ENCODE peak calls at places on chromosomes 13 and 19, in seven cellular contexts. H, Z, N, Y, K, J and D are unnamed samples.

GRCh38 chr19:958967-959685 is 25.0 kb upstream of the WDR18 start:
- DNase-seq in Y (no peak), H (no peak), K (peak; percentile 25), N (no peak), J (peak; percentile 16), Z (no peak), D (peak; percentile 41)

GRCh38 chr19:31271569-31271911 is 77.7 kb downstream of the TSHZ3 start:
- DNase-seq in J (no peak), H (no peak), N (no peak), Z (no peak), K (no peak), Y (no peak), D (no peak)

GRCh38 chr19:5090780-5091575 is 122.1 kb downstream of the KDM4B start:
- DNase-seq in Z (no peak), Y (no peak), N (no peak), K (no peak), H (no peak), J (no peak), D (no peak)

GRCh38 chr13:34591801-34592454 is 350.1 kb upstream of the NBEA start:
- DNase-seq in J (no peak), N (no peak), H (peak; percentile 5), K (no peak), Y (no peak), Z (peak; percentile 9), D (no peak)

GRCh38 chr13:37192986-37193385 is 87.5 kb upstream of the CSNK1A1L start:
- DNase-seq in N (no peak), Z (no peak), J (no peak), K (no peak), H (no peak), Y (no peak), D (no peak)

GRCh38 chr19:41951686-41952172 is 7.4 kb downstream of the RABAC1 start:
- DNase-seq in Z (peak; percentile 96), H (peak; percentile 71), J (peak; percentile 89), Y (peak; percentile 84), K (peak; percentile 90), N (peak; percentile 73), D (peak; percentile 59)

GRCh38 chr19:10454267-10454666 is 33.9 kb downstream of the PDE4A start:
- DNase-seq in N (no peak), Z (peak; percentile 96), Y (no peak), K (no peak), H (no peak), J (no peak), D (no peak)

GRCh38 chr19:18320865-18321728 is 1.8 kb downstream of the LSM4 start:
- DNase-seq in H (no peak), Z (no peak), Y (no peak), J (no peak), K (no peak), N (peak; percentile 65), D (no peak)

GRCh38 chr13:40355126-40355719 is 311.2 kb downstream of the FOXO1 start:
- DNase-seq in N (no peak), H (no peak), J (no peak), K (no peak), Z (no peak), Y (no peak), D (no peak)

GRCh38 chr19:38044267-38045111 is 137.5 kb downstream of the SIPA1L3 start:
- DNase-seq in Z (peak; percentile 65), K (no peak), H (no peak), J (no peak), N (no peak), Y (no peak), D (no peak)

GRCh38 chr19:46704379-46705076 is 12.4 kb downstream of the PRKD2 start:
- DNase-seq in Z (peak; percentile 93), N (peak; percentile 68), J (peak; percentile 89), Y (peak; percentile 89), H (peak; percentile 41), K (peak; percentile 91), D (no peak)

GRCh38 chr19:35468637-35469036 is 20.6 kb downstream of the FFAR2 start:
- DNase-seq in J (peak; percentile 71), H (no peak), Z (peak; percentile 79), N (peak; percentile 56), K (peak; percentile 30), Y (peak; percentile 33), D (peak; percentile 22)

GRCh38 chr13:94330552-94331071 is 148.9 kb downstream of the DCT start:
- DNase-seq in Z (no peak), N (no peak), J (no peak), Y (no peak), H (no peak), K (no peak), D (no peak)

GRCh38 chr13:64527561-64527960 is 2702.6 kb downstream of the PCDH9 start:
- DNase-seq in N (no peak), H (no peak), K (no peak), J (no peak), Y (no peak), Z (no peak), D (no peak)

GRCh38 chr19:9720541-9720940 is 45.6 kb upstream of the ZNF562 start:
- DNase-seq in Y (no peak), N (no peak), K (no peak), J (no peak), Z (no peak), H (no peak), D (no peak)

GRCh38 chr19:35294328-35294727 is 2.4 kb downstream of the MAG start:
- DNase-seq in Y (no peak), H (no peak), Z (no peak), K (no peak), J (no peak), N (no peak), D (no peak)

GRCh38 chr13:24251525-24251924 is 57.9 kb upstream of the C1QTNF9 start:
- DNase-seq in Z (no peak), H (no peak), N (no peak), J (peak; percentile 94), Y (peak; percentile 59), K (peak; percentile 53), D (no peak)

GRCh38 chr19:18119243-18120105 is 21.9 kb downstream of the MAST3 start:
- DNase-seq in N (no peak), Z (peak; percentile 55), H (no peak), J (peak; percentile 73), Y (peak; percentile 57), K (peak; percentile 36), D (no peak)

GRCh38 chr19:11096210-11096841 is 7.1 kb downstream of the LDLR start:
- DNase-seq in J (peak; percentile 36), K (no peak), Y (no peak), N (peak; percentile 61), H (no peak), Z (no peak), D (no peak)

GRCh38 chr19:10450853-10451609 is 30.7 kb downstream of the PDE4A start:
- DNase-seq in H (no peak), K (no peak), Z (peak; percentile 95), N (no peak), Y (no peak), J (no peak), D (no peak)

GRCh38 chr13:102729560-102730275 is 34.9 kb upstream of the METTL21C start:
- DNase-seq in J (no peak), Z (no peak), Y (no peak), N (no peak), H (no peak), K (no peak), D (no peak)

GRCh38 chr13:43878897-43879322 is 630 bp downstream of the CCDC122 start:
- DNase-seq in Y (no peak), J (peak; percentile 26), K (no peak), N (peak; percentile 89), H (peak; percentile 89), Z (no peak), D (no peak)

GRCh38 chr19:16330368-16330801 is 5.8 kb downstream of the KLF2 start:
- DNase-seq in N (peak; percentile 81), Y (peak; percentile 77), K (peak; percentile 85), H (no peak), J (peak; percentile 94), Z (no peak), D (peak; percentile 88)

GRCh38 chr19:5554828-5555227 is 12.9 kb downstream of the TINCR start:
- DNase-seq in J (no peak), N (no peak), K (no peak), Z (no peak), H (no peak), Y (no peak), D (no peak)

GRCh38 chr19:38736036-38736412 is 8.2 kb downstream of the CAPN12 start:
- DNase-seq in N (no peak), Y (peak; percentile 53), H (no peak), Z (peak; percentile 90), K (peak; percentile 55), J (peak; percentile 46), D (no peak)

GRCh38 chr13:48776396-48776795 is 122.7 kb downstream of the CYSLTR2 start:
- DNase-seq in Y (no peak), J (no peak), Z (no peak), H (no peak), N (no peak), K (no peak), D (no peak)

GRCh38 chr13:113853518-113854237 is 10.2 kb downstream of the GAS6 start:
- DNase-seq in J (no peak), N (peak; percentile 28), Y (no peak), H (no peak), Z (peak; percentile 63), K (no peak), D (no peak)

GRCh38 chr19:16340092-16340491 is 15.5 kb downstream of the KLF2 start:
- DNase-seq in H (no peak), J (no peak), Y (no peak), K (no peak), Z (no peak), N (no peak), D (no peak)

GRCh38 chr19:29311391-29311790 is 98.4 kb upstream of the UQCRFS1 start:
- DNase-seq in H (no peak), Y (no peak), Z (peak; percentile 53), N (no peak), J (no peak), K (no peak), D (no peak)

GRCh38 chr13:46804391-46804815 is 7.4 kb upstream of the ESD start:
- DNase-seq in Z (no peak), K (no peak), Y (no peak), H (no peak), N (no peak), J (no peak), D (peak; percentile 64)

GRCh38 chr13:30529085-30529815 is 63.5 kb upstream of the HMGB1 start:
- DNase-seq in K (no peak), H (no peak), Z (no peak), Y (no peak), N (no peak), J (no peak), D (no peak)

GRCh38 chr13:91184244-91184926 is 163.1 kb upstream of the MIR17HG start:
- DNase-seq in K (no peak), N (no peak), J (no peak), H (no peak), Y (no peak), Z (no peak), D (no peak)

GRCh38 chr13:77810430-77810829 is 108.2 kb downstream of the EDNRB start:
- DNase-seq in J (no peak), Z (peak; percentile 4), H (no peak), N (no peak), K (no peak), Y (no peak), D (peak; percentile 4)

GRCh38 chr19:45087531-45087930 is 5.4 kb upstream of the PPP1R37 start:
- DNase-seq in Z (no peak), H (no peak), K (no peak), N (no peak), Y (no peak), J (peak; percentile 63), D (no peak)